ENCODE peak calls at places on chromosomes 2 and 18, in four cellular contexts. One of them, this sample, is unnamed.

GRCh38 chr2:1269812-1270211 is 143.5 kb upstream of the TPO start:
- DNase-seq in EL: no peak
- DNase-seq in HAP-1: no peak
- DNase-seq in mucosa of gallbladder: no peak
- DNase-seq in this sample: no peak

GRCh38 chr2:47601518-47602015 is 181.4 kb upstream of the MSH6 start:
- DNase-seq in EL: no peak
- DNase-seq in HAP-1: no peak
- DNase-seq in mucosa of gallbladder: no peak
- DNase-seq in this sample: no peak

GRCh38 chr2:95359035-95359434 is 43.5 kb upstream of the FAHD2A start:
- DNase-seq in EL: peak
- DNase-seq in HAP-1: no peak
- DNase-seq in mucosa of gallbladder: no peak
- DNase-seq in this sample: peak

GRCh38 chr18:61891271-61891670 is 1.5 kb downstream of the RNF152 start:
- DNase-seq in EL: no peak
- DNase-seq in HAP-1: no peak
- DNase-seq in mucosa of gallbladder: no peak
- DNase-seq in this sample: no peak

GRCh38 chr2:74544634-74545033 is 9.1 kb downstream of the LOXL3 start:
- DNase-seq in EL: no peak
- DNase-seq in HAP-1: no peak
- DNase-seq in mucosa of gallbladder: no peak
- DNase-seq in this sample: no peak

GRCh38 chr18:62442391-62442790 is 80.4 kb upstream of the ZCCHC2 start:
- DNase-seq in EL: no peak
- DNase-seq in HAP-1: no peak
- DNase-seq in mucosa of gallbladder: no peak
- DNase-seq in this sample: no peak

GRCh38 chr2:96701636-96702035 is 38.2 kb downstream of the LMAN2L start:
- DNase-seq in EL: no peak
- DNase-seq in HAP-1: no peak
- DNase-seq in mucosa of gallbladder: no peak
- DNase-seq in this sample: no peak

GRCh38 chr2:1721706-1722483 is 22.4 kb downstream of the PXDN start:
- DNase-seq in EL: peak
- DNase-seq in HAP-1: no peak
- DNase-seq in mucosa of gallbladder: no peak
- DNase-seq in this sample: peak

GRCh38 chr2:150817422-150817821 is 330.0 kb upstream of the RND3 start:
- DNase-seq in EL: no peak
- DNase-seq in HAP-1: no peak
- DNase-seq in mucosa of gallbladder: no peak
- DNase-seq in this sample: no peak

GRCh38 chr2:28199995-28200394 is 192.7 kb upstream of the FOSL2 start:
- DNase-seq in EL: no peak
- DNase-seq in HAP-1: no peak
- DNase-seq in mucosa of gallbladder: no peak
- DNase-seq in this sample: peak

GRCh38 chr2:149330127-149331022 is at the start of gene LYPD6:
- DNase-seq in EL: peak
- DNase-seq in HAP-1: peak
- DNase-seq in mucosa of gallbladder: peak
- DNase-seq in this sample: peak

GRCh38 chr2:208274748-208275147 is 8.7 kb downstream of the PIKFYVE start:
- DNase-seq in EL: no peak
- DNase-seq in HAP-1: no peak
- DNase-seq in mucosa of gallbladder: no peak
- DNase-seq in this sample: no peak

GRCh38 chr2:24122-24521 is 22.2 kb downstream of the FAM110C start:
- DNase-seq in EL: no peak
- DNase-seq in HAP-1: no peak
- DNase-seq in mucosa of gallbladder: peak
- DNase-seq in this sample: no peak

GRCh38 chr2:103179800-103180199 is 418.0 kb downstream of the TMEM182 start:
- DNase-seq in EL: no peak
- DNase-seq in HAP-1: no peak
- DNase-seq in mucosa of gallbladder: peak
- DNase-seq in this sample: no peak

GRCh38 chr2:240595381-240596079 is 9.0 kb downstream of the CAPN10 start:
- DNase-seq in EL: no peak
- DNase-seq in HAP-1: no peak
- DNase-seq in mucosa of gallbladder: no peak
- DNase-seq in this sample: no peak

GRCh38 chr18:48055351-48055750 is 124.9 kb upstream of the SMAD2 start:
- DNase-seq in EL: no peak
- DNase-seq in HAP-1: no peak
- DNase-seq in mucosa of gallbladder: no peak
- DNase-seq in this sample: no peak

GRCh38 chr2:239609162-239609561 is 208.3 kb upstream of the HDAC4 start:
- DNase-seq in EL: no peak
- DNase-seq in HAP-1: no peak
- DNase-seq in mucosa of gallbladder: no peak
- DNase-seq in this sample: no peak

GRCh38 chr18:48834421-48835011 is 116.2 kb downstream of the SMAD7 start:
- DNase-seq in EL: peak
- DNase-seq in HAP-1: no peak
- DNase-seq in mucosa of gallbladder: peak
- DNase-seq in this sample: peak

GRCh38 chr18:46213295-46213694 is 109.1 kb downstream of the HAUS1 start:
- DNase-seq in EL: peak
- DNase-seq in HAP-1: peak
- DNase-seq in mucosa of gallbladder: no peak
- DNase-seq in this sample: no peak

GRCh38 chr2:71886241-71886640 is 261.4 kb downstream of the CYP26B1 start:
- DNase-seq in EL: no peak
- DNase-seq in HAP-1: no peak
- DNase-seq in mucosa of gallbladder: no peak
- DNase-seq in this sample: no peak

This sample was measured in LHCN-M2.